ENCODE peak calls at places on chromosomes 7 and 10, in four cellular contexts. R is WTC11, Y is H1, T is K562. B is an unnamed sample.

GRCh38 chr7:36034020-36034419 is 119.0 kb upstream of the EEPD1 start:
- DNase-seq in R (no peak), Y (no peak), T (no peak), B (no peak)

GRCh38 chr10:31659665-31660064 is 269.0 kb downstream of the ARHGAP12 start:
- DNase-seq in Y (no peak), T (no peak), R (no peak), B (no peak)

GRCh38 chr7:41760293-41760692 is 57.4 kb upstream of the INHBA start:
- DNase-seq in Y (no peak), R (no peak), T (no peak), B (no peak)

GRCh38 chr10:66680886-66681285 is 244.9 kb upstream of the LRRTM3 start:
- DNase-seq in R (no peak), T (no peak), Y (no peak), B (no peak)

GRCh38 chr10:77974396-77975074 is 48.0 kb upstream of the DLG5 start:
- DNase-seq in T (peak), R (peak), Y (peak), B (peak)

GRCh38 chr7:139753079-139753692 is 24.6 kb downstream of the HIPK2 start:
- DNase-seq in T (no peak), Y (no peak), R (no peak), B (peak)

GRCh38 chr10:124663766-124664360 is 80.3 kb downstream of the FAM53B start:
- DNase-seq in Y (no peak), T (no peak), R (no peak), B (no peak)

GRCh38 chr10:18527692-18528091 is 123.7 kb downstream of the NSUN6 start:
- DNase-seq in Y (no peak), T (no peak), R (no peak), B (no peak)

DNA sequence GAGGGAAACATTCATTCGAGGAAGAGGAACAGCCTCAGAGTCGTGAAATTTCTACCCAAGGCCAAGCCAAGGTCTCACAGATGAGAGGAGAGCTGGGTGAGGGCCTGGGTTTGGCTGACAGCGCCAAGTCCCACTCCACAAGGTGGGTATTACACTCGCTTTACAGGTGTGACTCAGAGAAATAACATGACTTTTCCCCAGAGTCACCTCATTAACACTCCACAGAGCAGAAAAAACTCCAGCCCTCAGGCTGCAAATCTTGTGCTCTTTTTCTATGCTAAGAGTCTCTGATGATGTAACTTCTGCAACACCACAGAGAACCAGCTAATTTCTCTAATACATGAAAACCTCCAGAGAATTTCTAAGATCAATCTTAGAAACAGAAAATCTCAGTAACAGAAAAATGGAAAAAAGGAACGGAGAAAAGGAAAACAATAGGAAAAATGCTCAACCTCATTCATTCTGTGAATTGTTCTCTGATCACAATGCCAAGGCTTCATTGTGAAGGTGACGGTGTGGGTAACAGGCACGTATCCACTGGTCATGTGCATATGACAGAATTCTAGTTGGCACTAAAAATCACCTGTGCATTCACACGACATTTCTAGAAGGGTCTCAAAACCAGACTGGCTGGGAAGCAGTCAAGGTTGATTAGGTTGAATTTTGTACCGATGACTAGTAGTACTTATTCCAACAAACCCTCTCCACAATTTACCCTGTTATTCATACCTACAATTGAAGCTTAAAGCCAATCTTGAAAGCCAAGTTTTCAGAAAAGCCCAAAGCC is 20.3 kb downstream of the YWHAG start:
- DNase-seq in Y (no peak), T (no peak), R (no peak), B (no peak)
- TF ChIP-seq CREB1 in Y (no peak), T (no peak), R (no peak), B (no peak)

GRCh38 chr10:4459531-4459930 is 366.5 kb upstream of the AKR1E2 start:
- DNase-seq in R (no peak), T (no peak), Y (no peak), B (no peak)
- TF ChIP-seq CREB1 in R (no peak), T (no peak), Y (no peak), B (no peak)

DNA sequence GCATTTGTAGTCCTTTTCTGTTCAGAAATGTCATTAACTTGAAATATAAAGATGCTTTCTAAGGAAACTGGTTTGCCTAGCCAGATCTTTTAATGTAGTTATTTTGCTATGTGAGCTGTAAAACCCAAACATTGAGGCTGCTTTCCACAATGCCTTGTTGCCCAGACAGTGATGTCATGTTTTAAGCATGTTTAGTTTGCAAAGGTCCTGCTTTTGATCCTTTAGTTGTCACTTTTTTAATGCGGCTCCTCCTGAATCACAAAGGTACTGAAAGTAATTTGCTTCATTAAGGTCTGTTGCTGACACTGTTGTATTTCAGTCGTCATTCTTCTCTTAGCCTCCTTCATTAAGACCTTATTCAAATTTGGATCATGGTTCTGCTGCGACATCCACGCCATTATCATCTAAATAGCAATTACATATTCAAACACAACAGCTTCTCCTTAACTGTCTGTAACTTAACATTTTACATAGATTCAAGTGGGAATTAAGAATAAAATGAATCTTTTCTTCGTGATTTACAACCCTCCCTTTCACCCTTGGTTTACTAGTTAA is 10.6 kb downstream of the RPA3 start:
- DNase-seq in T (no peak), R (no peak), Y (no peak), B (peak)
- TF ChIP-seq CREB1 in T (no peak), R (no peak), Y (no peak), B (peak)

DNA sequence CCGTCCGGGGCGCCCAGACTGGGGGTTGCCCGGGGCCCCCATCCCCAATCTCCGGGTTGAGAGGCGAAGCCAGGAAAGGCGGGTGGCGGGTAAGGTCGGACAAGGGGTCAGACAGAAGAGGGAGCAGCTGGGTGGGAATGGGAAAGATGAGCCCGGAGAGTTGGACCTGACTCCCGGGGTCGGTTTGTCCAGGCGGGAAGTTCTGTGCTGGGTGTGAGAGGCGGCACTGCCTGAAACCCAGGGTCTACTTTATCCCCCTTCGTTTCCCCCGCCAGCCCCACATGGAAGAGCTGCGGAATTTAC is 675 bp downstream of the SLC4A2 start:
- DNase-seq in R (peak), T (no peak), Y (no peak), B (peak)
- TF ChIP-seq CREB1 in R (no peak), T (no peak), Y (no peak), B (no peak)

DNA sequence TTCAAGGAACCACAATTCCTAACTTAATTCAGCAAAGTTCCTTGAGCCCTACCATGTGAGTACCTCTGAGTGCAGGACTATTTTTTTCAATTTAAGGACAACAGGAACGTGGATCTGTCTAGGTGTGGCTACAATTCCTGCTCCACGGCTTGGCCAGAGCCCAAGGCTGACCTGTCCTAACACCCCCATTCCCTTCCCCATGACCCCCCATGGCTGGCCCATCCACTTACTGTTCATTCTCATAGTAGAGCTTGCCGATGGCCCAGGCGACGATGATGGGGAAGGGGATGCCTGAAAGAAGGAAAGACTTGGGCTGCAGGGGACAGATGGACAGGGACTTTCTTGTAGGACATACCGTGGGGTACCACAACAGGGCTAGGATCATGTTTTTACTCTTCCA is 20.3 kb downstream of the CRHR2 start:
- DNase-seq in Y (no peak), T (no peak), R (no peak), B (no peak)
- TF ChIP-seq CREB1 in Y (no peak), T (no peak), R (no peak), B (no peak)